ENCODE peak calls at places on chromosomes 5 and 9, in eight cellular contexts. One of them, this sample, is unnamed.

GRCh38 chr9:134323741-134324358 is 2.4 kb upstream of the RXRA start:
- DNase-seq in IMR-90: no peak
- DNase-seq in prostate gland: no peak
- DNase-seq in Peyer's patch: peak
- DNase-seq in A549: no peak
- DNase-seq in heart left ventricle: peak
- DNase-seq in transverse colon: peak
- DNase-seq in sigmoid colon: peak
- DNase-seq in this sample: peak

GRCh38 chr9:20618361-20618799 is 3.9 kb downstream of the MLLT3 start:
- DNase-seq in IMR-90: peak
- DNase-seq in prostate gland: peak
- DNase-seq in Peyer's patch: peak
- DNase-seq in A549: peak
- DNase-seq in heart left ventricle: peak
- DNase-seq in transverse colon: peak
- DNase-seq in sigmoid colon: no peak
- DNase-seq in this sample: no peak

GRCh38 chr5:122559676-122560075 is 215.2 kb upstream of the SNX2 start:
- DNase-seq in IMR-90: no peak
- DNase-seq in prostate gland: no peak
- DNase-seq in Peyer's patch: no peak
- DNase-seq in A549: no peak
- DNase-seq in heart left ventricle: no peak
- DNase-seq in transverse colon: no peak
- DNase-seq in sigmoid colon: no peak
- DNase-seq in this sample: no peak

GRCh38 chr9:38333047-38333446 is 59.5 kb upstream of the ALDH1B1 start:
- DNase-seq in IMR-90: peak
- DNase-seq in prostate gland: no peak
- DNase-seq in Peyer's patch: no peak
- DNase-seq in A549: no peak
- DNase-seq in heart left ventricle: no peak
- DNase-seq in transverse colon: no peak
- DNase-seq in sigmoid colon: peak
- DNase-seq in this sample: no peak

GRCh38 chr9:113426701-113427100 is 16.2 kb downstream of the C9orf43 start:
- DNase-seq in IMR-90: no peak
- DNase-seq in prostate gland: no peak
- DNase-seq in Peyer's patch: no peak
- DNase-seq in A549: no peak
- DNase-seq in heart left ventricle: no peak
- DNase-seq in transverse colon: no peak
- DNase-seq in sigmoid colon: no peak
- DNase-seq in this sample: no peak

GRCh38 chr9:133712221-133713100 is 25.7 kb downstream of the SARDH start:
- DNase-seq in IMR-90: no peak
- DNase-seq in prostate gland: no peak
- DNase-seq in Peyer's patch: no peak
- DNase-seq in A549: no peak
- DNase-seq in heart left ventricle: no peak
- DNase-seq in transverse colon: no peak
- DNase-seq in sigmoid colon: peak
- DNase-seq in this sample: peak

GRCh38 chr5:15897609-15898008 is 282.0 kb downstream of the MARCHF11 start:
- DNase-seq in IMR-90: peak
- DNase-seq in prostate gland: no peak
- DNase-seq in Peyer's patch: no peak
- DNase-seq in A549: no peak
- DNase-seq in heart left ventricle: no peak
- DNase-seq in transverse colon: no peak
- DNase-seq in sigmoid colon: no peak
- DNase-seq in this sample: no peak

GRCh38 chr5:75275147-75275546 is 38.5 kb upstream of the ANKRD31 start:
- DNase-seq in IMR-90: no peak
- DNase-seq in prostate gland: no peak
- DNase-seq in Peyer's patch: no peak
- DNase-seq in A549: no peak
- DNase-seq in heart left ventricle: no peak
- DNase-seq in transverse colon: no peak
- DNase-seq in sigmoid colon: no peak
- DNase-seq in this sample: no peak

GRCh38 chr5:97094579-97095317 is 47.7 kb downstream of the LIX1 start:
- DNase-seq in IMR-90: no peak
- DNase-seq in prostate gland: no peak
- DNase-seq in Peyer's patch: no peak
- DNase-seq in A549: no peak
- DNase-seq in heart left ventricle: no peak
- DNase-seq in transverse colon: no peak
- DNase-seq in sigmoid colon: no peak
- DNase-seq in this sample: no peak

GRCh38 chr5:172683696-172684464 is 42.8 kb downstream of the NEURL1B start:
- DNase-seq in IMR-90: no peak
- DNase-seq in prostate gland: no peak
- DNase-seq in Peyer's patch: peak
- DNase-seq in A549: no peak
- DNase-seq in heart left ventricle: no peak
- DNase-seq in transverse colon: no peak
- DNase-seq in sigmoid colon: no peak
- DNase-seq in this sample: peak

GRCh38 chr9:13002740-13003139 is 227.9 kb downstream of the LURAP1L start:
- DNase-seq in IMR-90: no peak
- DNase-seq in prostate gland: no peak
- DNase-seq in Peyer's patch: no peak
- DNase-seq in A549: no peak
- DNase-seq in heart left ventricle: no peak
- DNase-seq in transverse colon: no peak
- DNase-seq in sigmoid colon: no peak
- DNase-seq in this sample: no peak

GRCh38 chr9:14238044-14238443 is 75.9 kb downstream of the NFIB start:
- DNase-seq in IMR-90: peak
- DNase-seq in prostate gland: no peak
- DNase-seq in Peyer's patch: peak
- DNase-seq in A549: peak
- DNase-seq in heart left ventricle: peak
- DNase-seq in transverse colon: no peak
- DNase-seq in sigmoid colon: no peak
- DNase-seq in this sample: no peak

GRCh38 chr5:179337227-179338122 is 7.8 kb downstream of the ADAMTS2 start:
- DNase-seq in IMR-90: no peak
- DNase-seq in prostate gland: no peak
- DNase-seq in Peyer's patch: no peak
- DNase-seq in A549: no peak
- DNase-seq in heart left ventricle: no peak
- DNase-seq in transverse colon: no peak
- DNase-seq in sigmoid colon: no peak
- DNase-seq in this sample: peak

GRCh38 chr5:93342563-93343061 is 238.4 kb downstream of the NR2F1-AS1 start:
- DNase-seq in IMR-90: no peak
- DNase-seq in prostate gland: no peak
- DNase-seq in Peyer's patch: no peak
- DNase-seq in A549: no peak
- DNase-seq in heart left ventricle: no peak
- DNase-seq in transverse colon: no peak
- DNase-seq in sigmoid colon: no peak
- DNase-seq in this sample: no peak

GRCh38 chr5:170747851-170748250 is 35.7 kb upstream of the GABRP start:
- DNase-seq in IMR-90: no peak
- DNase-seq in prostate gland: no peak
- DNase-seq in Peyer's patch: peak
- DNase-seq in A549: peak
- DNase-seq in heart left ventricle: peak
- DNase-seq in transverse colon: no peak
- DNase-seq in sigmoid colon: no peak
- DNase-seq in this sample: no peak

GRCh38 chr9:104868687-104869404 is 59.1 kb downstream of the ABCA1 start:
- DNase-seq in IMR-90: peak
- DNase-seq in prostate gland: peak
- DNase-seq in Peyer's patch: peak
- DNase-seq in A549: peak
- DNase-seq in heart left ventricle: peak
- DNase-seq in transverse colon: peak
- DNase-seq in sigmoid colon: peak
- DNase-seq in this sample: peak

GRCh38 chr5:11596185-11596584 is 308.1 kb downstream of the CTNND2 start:
- DNase-seq in IMR-90: no peak
- DNase-seq in prostate gland: no peak
- DNase-seq in Peyer's patch: no peak
- DNase-seq in A549: no peak
- DNase-seq in heart left ventricle: no peak
- DNase-seq in transverse colon: no peak
- DNase-seq in sigmoid colon: no peak
- DNase-seq in this sample: no peak

GRCh38 chr5:138752951-138753793 is at the start of gene CTNNA1:
- DNase-seq in IMR-90: peak
- DNase-seq in prostate gland: peak
- DNase-seq in Peyer's patch: peak
- DNase-seq in A549: peak
- DNase-seq in heart left ventricle: peak
- DNase-seq in transverse colon: peak
- DNase-seq in sigmoid colon: peak
- DNase-seq in this sample: peak

DNA sequence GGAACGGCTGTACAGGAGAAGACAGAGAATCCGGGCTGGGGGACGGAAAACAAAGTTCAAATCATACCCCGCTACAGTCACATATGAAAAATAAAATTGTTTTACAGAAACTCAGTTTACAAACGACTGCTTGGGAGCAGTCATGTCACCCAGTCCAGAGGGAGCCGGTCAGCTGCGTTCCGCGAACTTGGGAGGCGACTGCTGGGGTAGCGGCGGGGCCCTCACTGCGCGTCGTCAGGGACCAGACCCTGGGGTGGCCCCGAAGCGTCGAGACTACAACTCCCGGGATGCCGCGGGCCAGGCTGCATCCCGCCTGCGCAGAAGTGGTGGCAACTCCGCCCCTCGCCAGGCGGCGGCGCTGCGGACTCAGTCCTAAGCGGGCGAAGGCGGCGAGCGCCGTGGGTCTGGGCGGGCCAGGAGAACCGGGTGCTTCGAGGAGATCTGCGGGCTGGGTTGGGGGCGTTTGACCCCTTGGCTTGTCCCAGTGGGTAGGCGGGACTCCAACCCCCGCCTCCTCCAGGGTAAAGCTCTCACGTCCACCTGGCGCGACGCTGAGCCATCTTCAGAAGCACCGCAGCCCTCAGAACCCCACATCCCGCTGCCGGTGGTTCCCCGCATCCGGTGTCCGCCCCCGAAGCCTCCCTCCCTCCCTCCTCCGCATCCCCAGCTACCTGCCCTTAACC is 4.0 kb downstream of the SIT1 start:
- DNase-seq in IMR-90: peak
- DNase-seq in prostate gland: peak
- DNase-seq in Peyer's patch: peak
- DNase-seq in A549: peak
- DNase-seq in heart left ventricle: peak
- DNase-seq in transverse colon: peak
- DNase-seq in sigmoid colon: peak
- DNase-seq in this sample: peak
- TF ChIP-seq POLR2A in IMR-90: peak
- TF ChIP-seq POLR2A in prostate gland: peak
- TF ChIP-seq POLR2A in Peyer's patch: peak
- TF ChIP-seq POLR2A in A549: peak
- TF ChIP-seq POLR2A in heart left ventricle: no peak
- TF ChIP-seq POLR2A in transverse colon: peak
- TF ChIP-seq POLR2A in sigmoid colon: peak
- TF ChIP-seq POLR2A in this sample: no peak

GRCh38 chr5:163306421-163306820 is 131.0 kb upstream of the CCNG1 start:
- DNase-seq in IMR-90: no peak
- DNase-seq in prostate gland: no peak
- DNase-seq in Peyer's patch: no peak
- DNase-seq in A549: peak
- DNase-seq in heart left ventricle: no peak
- DNase-seq in transverse colon: no peak
- DNase-seq in sigmoid colon: no peak
- DNase-seq in this sample: no peak
- TF ChIP-seq POLR2A in IMR-90: no peak
- TF ChIP-seq POLR2A in prostate gland: no peak
- TF ChIP-seq POLR2A in Peyer's patch: no peak
- TF ChIP-seq POLR2A in A549: no peak
- TF ChIP-seq POLR2A in heart left ventricle: no peak
- TF ChIP-seq POLR2A in transverse colon: no peak
- TF ChIP-seq POLR2A in sigmoid colon: no peak
- TF ChIP-seq POLR2A in this sample: no peak

GRCh38 chr9:136119259-136120118 is 814 bp upstream of the TMEM250 start:
- DNase-seq in IMR-90: peak
- DNase-seq in prostate gland: no peak
- DNase-seq in Peyer's patch: peak
- DNase-seq in A549: peak
- DNase-seq in heart left ventricle: peak
- DNase-seq in transverse colon: peak
- DNase-seq in sigmoid colon: no peak
- DNase-seq in this sample: no peak

GRCh38 chr9:136120119-136120393 is 1.4 kb upstream of the TMEM250 start:
- DNase-seq in IMR-90: no peak
- DNase-seq in prostate gland: no peak
- DNase-seq in Peyer's patch: no peak
- DNase-seq in A549: no peak
- DNase-seq in heart left ventricle: no peak
- DNase-seq in transverse colon: peak
- DNase-seq in sigmoid colon: no peak
- DNase-seq in this sample: no peak

GRCh38 chr9:136118061-136118366 is 661 bp downstream of the TMEM250 start:
- DNase-seq in IMR-90: no peak
- DNase-seq in prostate gland: no peak
- DNase-seq in Peyer's patch: no peak
- DNase-seq in A549: no peak
- DNase-seq in heart left ventricle: no peak
- DNase-seq in transverse colon: no peak
- DNase-seq in sigmoid colon: no peak
- DNase-seq in this sample: no peak

GRCh38 chr9:136117291-136118060 is 1.2 kb downstream of the TMEM250 start:
- DNase-seq in IMR-90: no peak
- DNase-seq in prostate gland: no peak
- DNase-seq in Peyer's patch: no peak
- DNase-seq in A549: peak
- DNase-seq in heart left ventricle: peak
- DNase-seq in transverse colon: peak
- DNase-seq in sigmoid colon: no peak
- DNase-seq in this sample: peak

GRCh38 chr9:136118367-136119258 is at the start of gene TMEM250:
- DNase-seq in IMR-90: peak
- DNase-seq in prostate gland: peak
- DNase-seq in Peyer's patch: peak
- DNase-seq in A549: peak
- DNase-seq in heart left ventricle: peak
- DNase-seq in transverse colon: peak
- DNase-seq in sigmoid colon: peak
- DNase-seq in this sample: peak
- TF ChIP-seq POLR2A in IMR-90: peak
- TF ChIP-seq POLR2A in prostate gland: peak
- TF ChIP-seq POLR2A in Peyer's patch: peak
- TF ChIP-seq POLR2A in A549: peak
- TF ChIP-seq POLR2A in heart left ventricle: no peak
- TF ChIP-seq POLR2A in transverse colon: peak
- TF ChIP-seq POLR2A in sigmoid colon: peak
- TF ChIP-seq POLR2A in this sample: peak

DNA sequence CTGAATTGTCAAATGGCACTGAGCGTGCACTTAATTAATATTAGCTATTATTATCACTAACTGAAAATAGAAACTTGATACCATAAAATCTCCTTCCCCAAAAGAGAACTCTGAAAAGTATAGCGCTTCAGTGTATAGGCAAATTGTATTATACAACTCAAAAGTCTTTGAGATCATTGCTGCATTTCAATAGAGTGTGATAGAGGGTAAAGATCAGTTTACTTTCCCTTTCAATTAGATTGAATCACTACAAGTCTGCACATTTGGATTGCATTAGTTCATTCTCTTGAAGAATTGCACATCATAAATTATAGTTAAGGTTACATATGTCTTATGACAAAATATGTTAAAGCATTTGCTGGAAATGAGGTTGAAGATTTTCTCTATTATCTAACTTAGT is 13.4 kb upstream of the GRIN3A start:
- DNase-seq in IMR-90: no peak
- DNase-seq in prostate gland: no peak
- DNase-seq in Peyer's patch: no peak
- DNase-seq in A549: no peak
- DNase-seq in heart left ventricle: no peak
- DNase-seq in transverse colon: no peak
- DNase-seq in sigmoid colon: no peak
- DNase-seq in this sample: no peak
- TF ChIP-seq POLR2A in IMR-90: no peak
- TF ChIP-seq POLR2A in prostate gland: no peak
- TF ChIP-seq POLR2A in Peyer's patch: no peak
- TF ChIP-seq POLR2A in A549: no peak
- TF ChIP-seq POLR2A in heart left ventricle: no peak
- TF ChIP-seq POLR2A in transverse colon: no peak
- TF ChIP-seq POLR2A in sigmoid colon: no peak
- TF ChIP-seq POLR2A in this sample: no peak

This sample was measured in spleen.